ENCODE peak calls at places on chromosomes 5 and 9, in seven cellular contexts. X is mammary epithelial cell; B is heart left ventricle; R is OCI-LY7; Y is fibroblast of lung; J is stomach; E is CD8-positive, alpha-beta T cell. G is an unnamed sample. For H3K4me1, the result is how much of the 10 kb centered on the place peaks cover.

GRCh38 chr9:33781736-33782135 is 13.6 kb upstream of the PRSS3 start:
- DNase-seq in R (no peak), X (no peak), Y (no peak), B (no peak), J (no peak), E (no peak), G (no peak)

GRCh38 chr5:1222621-1223277 is 2.4 kb upstream of the SLC6A18 start:
- DNase-seq in E (no peak), Y (no peak), J (no peak), X (no peak), R (no peak), B (no peak), G (no peak)

GRCh38 chr5:157858527-157859226 is at the start of gene CLINT1:
- DNase-seq in E (peak), B (peak), R (peak), Y (peak), J (peak), X (peak), G (peak)

GRCh38 chr5:109682383-109682782 is 7.3 kb upstream of the MAN2A1 start:
- DNase-seq in Y (no peak), B (no peak), X (peak), J (no peak), R (no peak), E (no peak), G (no peak)

GRCh38 chr5:77192444-77193050 is 17.9 kb upstream of the PDE8B start:
- DNase-seq in X (no peak), J (no peak), Y (no peak), B (no peak), R (no peak), E (no peak), G (no peak)

GRCh38 chr5:81906086-81906485 is 65.7 kb upstream of the ATG10 start:
- DNase-seq in B (no peak), Y (no peak), E (no peak), J (no peak), R (no peak), X (no peak), G (no peak)

GRCh38 chr9:111896942-111897830 is 572 bp downstream of the UGCG start:
- DNase-seq in E (no peak), R (no peak), X (peak), B (peak), Y (peak), J (no peak), G (peak)

GRCh38 chr5:80963966-80964481 is 3.9 kb downstream of the RASGRF2 start:
- DNase-seq in J (no peak), R (no peak), B (no peak), E (no peak), Y (peak), X (no peak), G (no peak)

GRCh38 chr5:174532453-174533126 is 191.8 kb upstream of the MSX2 start:
- DNase-seq in B (peak), R (no peak), Y (peak), X (peak), E (no peak), J (peak), G (no peak)

GRCh38 chr9:115391166-115391825 is 273.3 kb upstream of the TNC start:
- DNase-seq in B (no peak), E (no peak), J (no peak), X (no peak), Y (no peak), R (no peak), G (no peak)

GRCh38 chr9:102069969-102070368 is 331.5 kb upstream of the GRIN3A start:
- DNase-seq in R (no peak), J (no peak), X (no peak), E (no peak), B (no peak), Y (no peak), G (no peak)

GRCh38 chr9:112352209-112352608 is 18.8 kb upstream of the PTBP3 start:
- DNase-seq in X (no peak), R (no peak), B (no peak), E (no peak), Y (no peak), J (no peak), G (no peak)

GRCh38 chr5:155738616-155739015 is 588.3 kb upstream of the SGCD start:
- DNase-seq in Y (no peak), E (no peak), J (no peak), R (no peak), B (no peak), X (no peak), G (no peak)

GRCh38 chr5:178551059-178551458 is 39.1 kb downstream of the COL23A1 start:
- DNase-seq in J (no peak), B (no peak), R (peak), E (no peak), X (no peak), Y (peak), G (no peak)

GRCh38 chr9:73230257-73230656 is 78.6 kb downstream of the ANXA1 start:
- DNase-seq in X (peak), J (no peak), B (no peak), E (no peak), R (no peak), Y (no peak), G (no peak)

GRCh38 chr5:174559141-174559540 is 165.2 kb upstream of the MSX2 start:
- DNase-seq in J (no peak), X (peak), E (no peak), B (no peak), R (no peak), Y (no peak), G (no peak)

GRCh38 chr5:150172563-150172962 is 6.0 kb downstream of the CDX1 start:
- DNase-seq in R (no peak), X (no peak), E (no peak), B (no peak), J (no peak), Y (no peak), G (no peak)
- H3K4me1 ChIP-seq in R (under half), X (under half), E (under half), B (under half), J (under half), Y (under half), G (under half)

DNA sequence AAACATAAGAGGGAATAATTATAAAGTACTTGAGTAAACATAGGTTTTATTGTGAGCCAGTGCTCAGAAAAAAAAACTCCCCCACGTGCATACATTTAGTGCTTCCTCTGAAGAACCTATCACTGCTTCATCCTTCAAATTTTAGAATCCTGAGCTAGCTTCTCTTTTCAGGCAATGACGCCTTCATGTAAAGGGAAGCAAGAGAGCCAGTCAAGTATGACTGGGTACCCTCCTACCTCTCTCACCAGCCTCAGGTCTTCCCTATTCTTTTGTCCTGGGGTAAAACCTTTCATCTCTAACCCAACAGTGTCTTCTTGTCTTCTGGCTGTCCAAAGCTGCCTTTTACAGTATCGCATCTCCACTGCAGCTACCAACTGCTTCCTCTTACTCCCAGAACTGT is 32.0 kb downstream of the PLPP1 start:
- DNase-seq in R (peak), Y (no peak), X (no peak), B (no peak), E (no peak), J (no peak), G (no peak)
- TF ChIP-seq CTCF in R (no peak), Y (no peak), X (no peak), B (no peak), E (no peak), J (no peak), G (no peak)

DNA sequence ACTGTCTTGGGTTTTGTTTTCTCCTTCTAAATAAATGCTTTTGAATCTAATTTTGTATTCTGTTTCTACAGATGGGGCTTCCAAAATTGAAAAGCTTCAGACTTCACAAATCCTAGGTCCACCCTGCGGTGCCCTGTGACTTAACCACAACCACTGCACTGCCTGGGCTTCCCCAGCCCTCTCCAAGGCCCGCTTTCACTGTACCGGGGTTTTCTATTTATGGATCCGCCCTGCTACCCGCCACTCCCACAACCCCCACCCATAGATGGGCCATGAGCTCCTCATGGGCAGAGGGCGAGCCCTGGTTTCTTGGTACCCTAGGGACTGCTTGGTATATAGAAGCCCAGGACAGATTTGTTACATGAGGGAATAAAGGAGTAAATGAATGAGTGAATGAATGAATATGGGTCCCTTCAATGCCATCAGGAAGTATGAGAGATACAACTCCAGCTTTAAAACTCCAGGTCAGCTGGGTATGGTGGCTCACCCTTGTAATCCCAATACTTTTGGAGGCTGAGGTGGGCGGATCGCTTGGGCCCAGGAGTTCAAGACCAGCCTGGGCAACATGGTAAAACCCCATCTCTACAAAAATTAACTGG is 39.8 kb upstream of the NEK6 start:
- DNase-seq in E (no peak), X (no peak), R (no peak), B (no peak), J (peak), Y (no peak), G (no peak)
- H3K4me1 ChIP-seq in E (under half), X (under half), R (half or more), B (under half), J (half or more), Y (under half), G (half or more)

GRCh38 chr5:38846379-38846967 is 661 bp downstream of the OSMR start:
- DNase-seq in X (no peak), R (no peak), J (no peak), Y (peak), E (no peak), B (no peak), G (no peak)

GRCh38 chr5:38848637-38849036 is 2.8 kb downstream of the OSMR start:
- DNase-seq in Y (no peak), E (no peak), B (no peak), J (no peak), X (no peak), R (no peak), G (no peak)

GRCh38 chr5:38843665-38844064 is 2.1 kb upstream of the OSMR start:
- DNase-seq in R (no peak), B (no peak), X (no peak), E (no peak), J (no peak), Y (no peak), G (no peak)

GRCh38 chr5:38847549-38848341 is 1.9 kb downstream of the OSMR start:
- DNase-seq in R (no peak), Y (no peak), X (no peak), E (no peak), B (no peak), J (no peak), G (no peak)

GRCh38 chr5:38845555-38846378 is at the start of gene OSMR:
- DNase-seq in J (peak), X (peak), R (no peak), Y (peak), E (no peak), B (peak), G (peak)
- TF ChIP-seq CTCF in J (no peak), X (no peak), R (no peak), Y (no peak), E (no peak), B (peak), G (peak)

GRCh38 chr5:134547579-134547978 is 22.1 kb downstream of the JADE2 start:
- DNase-seq in B (no peak), R (no peak), Y (peak), X (peak), J (peak), E (no peak), G (no peak)

GRCh38 chr5:134549714-134550113 is 24.2 kb downstream of the JADE2 start:
- DNase-seq in E (no peak), R (no peak), J (no peak), X (peak), Y (peak), B (no peak), G (no peak)

GRCh38 chr5:134545070-134545868 is 19.8 kb downstream of the JADE2 start:
- DNase-seq in Y (peak), X (no peak), B (peak), J (no peak), R (peak), E (no peak), G (no peak)

GRCh38 chr5:134550271-134551214 is 25.1 kb downstream of the JADE2 start:
- DNase-seq in R (no peak), Y (no peak), E (no peak), X (no peak), J (peak), B (no peak), G (no peak)

GRCh38 chr5:134547999-134548626 is 22.6 kb downstream of the JADE2 start:
- DNase-seq in E (no peak), R (peak), Y (no peak), X (no peak), J (no peak), B (no peak), G (no peak)
- H3K4me1 ChIP-seq in E (under half), R (half or more), Y (half or more), X (under half), J (half or more), B (half or more), G (half or more)

GRCh38 chr9:135189497-135189896 is 102.0 kb downstream of the OLFM1 start:
- DNase-seq in R (no peak), X (no peak), B (no peak), Y (no peak), J (no peak), E (no peak), G (no peak)
- TF ChIP-seq CTCF in R (no peak), X (no peak), B (no peak), Y (no peak), J (no peak), E (no peak), G (no peak)

GRCh38 chr5:107477492-107477891 is 193.2 kb downstream of the EFNA5 start:
- DNase-seq in B (no peak), Y (no peak), J (no peak), E (no peak), R (no peak), X (peak), G (no peak)
- H3K4me1 ChIP-seq in B (under half), Y (under half), J (under half), E (under half), R (under half), X (under half), G (under half)

G was measured in esophagus muscularis mucosa.